ENCODE peak calls at places on chromosome 12, in eight cellular contexts. O is spleen, V is adrenal gland, D is upper lobe of left lung, M is Peyer's patch, T is gastrocnemius medialis, X is body of pancreas, E is heart left ventricle. Z is an unnamed sample.

GRCh38 chr12:117863004-117863709 is 105.6 kb downstream of the KSR2 start:
- DNase-seq in O (no peak), V (no peak), D (no peak), M (no peak), T (no peak), X (no peak), E (no peak), Z (no peak)

GRCh38 chr12:57461904-57462306 is 2.3 kb downstream of the GLI1 start:
- DNase-seq in O (no peak), V (no peak), D (no peak), M (no peak), T (no peak), X (no peak), E (no peak), Z (no peak)

GRCh38 chr12:52628841-52629240 is 10.5 kb upstream of the KRT73 start:
- DNase-seq in O (no peak), V (no peak), D (no peak), M (no peak), T (no peak), X (no peak), E (no peak), Z (no peak)

GRCh38 chr12:113684053-113684907 is 212.6 kb upstream of the LHX5 start:
- DNase-seq in O (no peak), V (no peak), D (no peak), M (no peak), T (no peak), X (no peak), E (no peak), Z (no peak)

GRCh38 chr12:212383-212798 is 1.6 kb downstream of the SLC6A12 start:
- DNase-seq in O (no peak), V (no peak), D (no peak), M (no peak), T (no peak), X (no peak), E (no peak), Z (no peak)

GRCh38 chr12:124036117-124037109 is 63.4 kb downstream of the ZNF664 start:
- DNase-seq in O (no peak), V (peak; percentile 30), D (no peak), M (peak; percentile 65), T (no peak), X (peak; percentile 60), E (no peak), Z (peak; percentile 72)

GRCh38 chr12:5197127-5197526 is 153.4 kb downstream of the KCNA5 start:
- DNase-seq in O (no peak), V (no peak), D (no peak), M (no peak), T (no peak), X (no peak), E (no peak), Z (no peak)

GRCh38 chr12:13178568-13179158 is 17.9 kb upstream of the EMP1 start:
- DNase-seq in O (no peak), V (no peak), D (no peak), M (no peak), T (no peak), X (no peak), E (peak; percentile 74), Z (peak; percentile 16)

GRCh38 chr12:63982787-63983186 is 138.3 kb downstream of the SRGAP1 start:
- DNase-seq in O (no peak), V (no peak), D (no peak), M (no peak), T (no peak), X (no peak), E (no peak), Z (no peak)

GRCh38 chr12:98397323-98398105 is 117.9 kb upstream of the TMPO start:
- DNase-seq in O (peak; percentile 91), V (peak; percentile 81), D (no peak), M (peak; percentile 92), T (peak; percentile 52), X (peak; percentile 87), E (peak; percentile 80), Z (peak; percentile 77)

GRCh38 chr12:79424109-79424721 is 266.5 kb downstream of the PAWR start:
- DNase-seq in O (no peak), V (peak; percentile 49), D (no peak), M (no peak), T (no peak), X (no peak), E (no peak), Z (no peak)

DNA sequence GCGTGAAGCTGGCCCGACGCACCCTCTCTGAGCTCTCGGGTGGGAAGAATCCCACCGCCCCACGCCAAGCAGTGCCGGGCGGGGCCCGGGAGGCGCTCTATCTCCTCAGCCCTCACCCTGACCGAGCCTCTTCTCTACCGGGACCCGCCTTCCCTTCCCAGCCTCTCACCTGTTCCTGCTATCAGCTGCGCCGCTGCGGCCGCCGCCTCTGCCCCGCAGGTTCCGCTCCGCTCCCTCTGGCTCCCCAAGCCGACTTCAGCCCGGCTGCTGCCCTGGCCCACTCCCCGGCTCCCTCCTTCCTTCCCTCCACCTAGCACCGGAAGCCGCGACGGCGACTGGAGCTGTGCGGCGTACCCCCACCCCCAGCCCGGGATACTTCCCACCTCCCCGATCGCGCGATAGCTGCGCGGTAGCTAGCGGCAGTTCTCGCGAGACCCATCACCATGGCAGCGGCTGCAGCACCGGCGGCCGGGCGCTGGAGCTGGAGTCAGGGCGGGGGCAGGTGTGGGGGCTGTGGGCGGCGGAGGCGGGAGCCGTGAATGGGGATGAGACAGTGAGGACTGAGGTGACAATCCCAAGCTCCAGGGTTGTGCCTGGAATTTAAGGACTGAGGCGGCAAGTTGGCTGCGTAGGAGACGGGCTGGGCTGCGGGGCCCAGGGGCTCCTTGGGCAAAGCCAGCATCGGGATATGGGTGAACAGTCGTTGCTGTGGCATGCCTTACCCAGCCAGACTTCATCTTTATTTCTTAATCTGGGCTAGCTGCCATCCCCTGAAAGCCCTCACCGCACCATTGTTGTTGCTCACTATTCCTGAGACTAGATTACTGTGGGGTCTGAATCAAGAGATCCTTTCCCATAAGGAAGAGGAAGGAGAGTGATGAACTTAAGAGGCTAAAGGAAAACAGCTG is at the start of gene ARF3:
- DNase-seq in O (peak; percentile 99), V (peak; percentile 96), D (peak; percentile 96), M (peak; percentile 97), T (peak; percentile 83), X (peak; percentile 97), E (peak; percentile 95), Z (peak; percentile 96)
- TF ChIP-seq POLR2A in O (no peak), V (peak; percentile 77), D (peak; percentile 75), M (peak; percentile 73), T (peak; percentile 41), X (peak; percentile 86), E (no peak), Z (peak; percentile 45)

GRCh38 chr12:132786192-132786591 is 24.6 kb upstream of the ANKLE2 start:
- DNase-seq in O (no peak), V (no peak), D (peak; percentile 66), M (no peak), T (no peak), X (no peak), E (no peak), Z (no peak)

GRCh38 chr12:132779781-132780353 is 18.2 kb upstream of the ANKLE2 start:
- DNase-seq in O (no peak), V (no peak), D (peak; percentile 57), M (no peak), T (no peak), X (no peak), E (no peak), Z (no peak)

GRCh38 chr12:132783917-132784531 is 22.4 kb upstream of the ANKLE2 start:
- DNase-seq in O (no peak), V (no peak), D (peak; percentile 60), M (no peak), T (peak; percentile 24), X (no peak), E (peak; percentile 60), Z (no peak)

GRCh38 chr12:132784580-132784979 is 22.9 kb upstream of the ANKLE2 start:
- DNase-seq in O (no peak), V (no peak), D (no peak), M (no peak), T (no peak), X (no peak), E (no peak), Z (no peak)

GRCh38 chr12:132781938-132782337 is 20.3 kb upstream of the ANKLE2 start:
- DNase-seq in O (no peak), V (no peak), D (no peak), M (no peak), T (no peak), X (no peak), E (no peak), Z (no peak)
- TF ChIP-seq POLR2A in O (no peak), V (no peak), D (no peak), M (no peak), T (no peak), X (no peak), E (no peak), Z (no peak)

DNA sequence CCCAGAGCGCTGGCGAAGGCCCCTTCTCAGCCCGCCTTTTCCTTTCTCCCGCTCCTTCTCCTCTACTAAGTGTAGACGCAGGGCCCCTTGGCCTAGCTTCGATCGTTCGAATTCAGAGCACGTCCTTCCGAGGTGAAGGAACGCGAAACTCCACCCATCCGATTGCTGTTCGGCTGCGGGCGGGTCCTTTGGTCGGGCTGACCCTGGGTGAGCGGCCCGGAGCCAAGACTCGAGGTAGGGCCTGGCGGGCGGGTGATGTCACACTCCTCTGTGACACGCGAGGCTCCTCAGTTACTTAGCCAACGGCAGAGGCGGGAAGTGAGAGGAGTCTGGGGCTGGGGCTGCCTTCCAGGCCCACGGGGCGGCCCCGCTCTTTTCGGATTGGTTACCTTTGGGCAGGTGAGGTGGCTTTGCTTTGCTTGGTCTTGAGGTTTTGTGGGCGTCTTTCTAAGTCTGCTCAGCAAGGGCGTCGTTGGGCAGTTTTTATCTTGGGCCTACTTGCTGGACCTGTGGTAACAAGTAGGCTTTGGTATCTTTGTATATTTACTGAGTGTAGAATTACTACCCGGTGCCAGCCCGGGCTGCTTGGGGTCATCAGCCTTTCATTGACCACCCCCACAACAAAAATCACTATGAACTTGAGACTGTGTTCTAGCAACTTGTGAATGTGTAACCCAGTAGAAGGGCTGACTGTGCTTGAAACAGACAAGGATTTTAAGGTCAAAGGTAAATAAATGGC is 694 bp downstream of the TMBIM6 start:
- DNase-seq in O (peak; percentile 96), V (peak; percentile 97), D (peak; percentile 92), M (peak; percentile 96), T (peak; percentile 82), X (peak; percentile 94), E (peak; percentile 92), Z (peak; percentile 75)
- TF ChIP-seq POLR2A in O (no peak), V (peak; percentile 21), D (no peak), M (peak; percentile 27), T (no peak), X (no peak), E (no peak), Z (no peak)

DNA sequence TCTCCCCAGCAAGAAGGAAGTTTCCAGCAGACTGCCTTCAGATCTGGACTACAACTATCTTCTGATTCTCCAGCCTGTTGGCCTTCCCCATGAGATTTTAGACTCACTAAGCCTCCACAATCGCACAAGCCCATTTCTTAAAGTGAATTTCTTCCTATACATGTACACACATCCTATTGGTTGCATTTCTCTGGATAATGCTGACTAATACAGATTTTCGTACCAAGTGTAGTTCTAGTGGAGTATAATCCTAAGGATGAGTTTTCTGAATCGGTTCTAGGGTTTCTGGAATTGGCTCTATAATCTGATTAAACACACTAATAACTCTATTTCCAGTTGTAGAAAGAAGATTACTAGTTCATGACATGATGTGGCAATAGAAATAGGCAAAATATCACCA is 53.3 kb downstream of the C12orf50 start:
- DNase-seq in O (no peak), V (no peak), D (no peak), M (no peak), T (no peak), X (no peak), E (no peak), Z (no peak)
- TF ChIP-seq POLR2A in O (no peak), V (no peak), D (no peak), M (no peak), T (no peak), X (no peak), E (no peak), Z (no peak)